ENCODE peak calls at places on chromosomes 11 and 22, in four cellular contexts. One of them, this sample, is unnamed.

GRCh38 chr11:118565062-118565461 is 669 bp downstream of the IFT46 start:
- DNase-seq in cardiac muscle cell: no peak
- DNase-seq in OCI-LY7: no peak
- DNase-seq in choroid plexus epithelial cell: no peak
- DNase-seq in this sample: no peak

GRCh38 chr11:60887531-60887930 is 18.9 kb downstream of the PRPF19 start:
- DNase-seq in cardiac muscle cell: peak
- DNase-seq in OCI-LY7: peak
- DNase-seq in choroid plexus epithelial cell: peak
- DNase-seq in this sample: no peak

GRCh38 chr11:35274909-35275807 is 136.2 kb downstream of the CD44 start:
- DNase-seq in cardiac muscle cell: no peak
- DNase-seq in OCI-LY7: no peak
- DNase-seq in choroid plexus epithelial cell: no peak
- DNase-seq in this sample: no peak

GRCh38 chr11:120663142-120663541 is 151.6 kb downstream of the GRIK4 start:
- DNase-seq in cardiac muscle cell: no peak
- DNase-seq in OCI-LY7: peak
- DNase-seq in choroid plexus epithelial cell: no peak
- DNase-seq in this sample: no peak

GRCh38 chr11:130037058-130037457 is 32.6 kb upstream of the APLP2 start:
- DNase-seq in cardiac muscle cell: no peak
- DNase-seq in OCI-LY7: no peak
- DNase-seq in choroid plexus epithelial cell: peak
- DNase-seq in this sample: no peak

GRCh38 chr11:133530501-133530835 is 1.8 kb downstream of the OPCML start:
- DNase-seq in cardiac muscle cell: no peak
- DNase-seq in OCI-LY7: no peak
- DNase-seq in choroid plexus epithelial cell: no peak
- DNase-seq in this sample: no peak

GRCh38 chr11:83864412-83865057 is 578.4 kb upstream of the CCDC90B start:
- DNase-seq in cardiac muscle cell: no peak
- DNase-seq in OCI-LY7: no peak
- DNase-seq in choroid plexus epithelial cell: no peak
- DNase-seq in this sample: no peak

GRCh38 chr22:49349841-49350381 is 477.8 kb downstream of the BRD1 start:
- DNase-seq in cardiac muscle cell: no peak
- DNase-seq in OCI-LY7: peak
- DNase-seq in choroid plexus epithelial cell: no peak
- DNase-seq in this sample: no peak

GRCh38 chr11:87368876-87369480 is 331.2 kb downstream of the TMEM135 start:
- DNase-seq in cardiac muscle cell: peak
- DNase-seq in OCI-LY7: no peak
- DNase-seq in choroid plexus epithelial cell: peak
- DNase-seq in this sample: no peak

GRCh38 chr22:19495562-19496323 is 16.0 kb downstream of the CDC45 start:
- DNase-seq in cardiac muscle cell: no peak
- DNase-seq in OCI-LY7: peak
- DNase-seq in choroid plexus epithelial cell: peak
- DNase-seq in this sample: no peak

GRCh38 chr11:106271126-106271525 is 193.7 kb downstream of the AASDHPPT start:
- DNase-seq in cardiac muscle cell: no peak
- DNase-seq in OCI-LY7: no peak
- DNase-seq in choroid plexus epithelial cell: no peak
- DNase-seq in this sample: no peak

GRCh38 chr11:67253872-67254624 is 12.2 kb upstream of the GRK2 start:
- DNase-seq in cardiac muscle cell: no peak
- DNase-seq in OCI-LY7: no peak
- DNase-seq in choroid plexus epithelial cell: no peak
- DNase-seq in this sample: no peak

GRCh38 chr11:118913411-118914125 is 12.2 kb downstream of the BCL9L start:
- DNase-seq in cardiac muscle cell: no peak
- DNase-seq in OCI-LY7: no peak
- DNase-seq in choroid plexus epithelial cell: no peak
- DNase-seq in this sample: peak

GRCh38 chr11:24634606-24635160 is 137.8 kb downstream of the LUZP2 start:
- DNase-seq in cardiac muscle cell: no peak
- DNase-seq in OCI-LY7: no peak
- DNase-seq in choroid plexus epithelial cell: no peak
- DNase-seq in this sample: no peak

GRCh38 chr22:17780741-17781318 is 6.6 kb upstream of the BID start:
- DNase-seq in cardiac muscle cell: no peak
- DNase-seq in OCI-LY7: no peak
- DNase-seq in choroid plexus epithelial cell: no peak
- DNase-seq in this sample: peak

GRCh38 chr11:87101956-87102355 is 64.2 kb downstream of the TMEM135 start:
- DNase-seq in cardiac muscle cell: no peak
- DNase-seq in OCI-LY7: no peak
- DNase-seq in choroid plexus epithelial cell: no peak
- DNase-seq in this sample: no peak

GRCh38 chr11:203945-204586 is 3.1 kb downstream of the BET1L start:
- DNase-seq in cardiac muscle cell: no peak
- DNase-seq in OCI-LY7: no peak
- DNase-seq in choroid plexus epithelial cell: no peak
- DNase-seq in this sample: no peak

GRCh38 chr11:130189492-130190210 is 30.1 kb downstream of the ST14 start:
- DNase-seq in cardiac muscle cell: no peak
- DNase-seq in OCI-LY7: no peak
- DNase-seq in choroid plexus epithelial cell: no peak
- DNase-seq in this sample: no peak

GRCh38 chr11:19345848-19346681 is 105.3 kb upstream of the E2F8 start:
- DNase-seq in cardiac muscle cell: peak
- DNase-seq in OCI-LY7: peak
- DNase-seq in choroid plexus epithelial cell: peak
- DNase-seq in this sample: peak

GRCh38 chr11:69449320-69450063 is 32.0 kb upstream of the LINC01488 start:
- DNase-seq in cardiac muscle cell: peak
- DNase-seq in OCI-LY7: no peak
- DNase-seq in choroid plexus epithelial cell: peak
- DNase-seq in this sample: no peak

GRCh38 chr11:48193876-48194275 is 22.7 kb upstream of the OR4B1 start:
- DNase-seq in cardiac muscle cell: no peak
- DNase-seq in OCI-LY7: no peak
- DNase-seq in choroid plexus epithelial cell: peak
- DNase-seq in this sample: no peak

GRCh38 chr11:100663996-100664395 is 23.1 kb upstream of the ARHGAP42 start:
- DNase-seq in cardiac muscle cell: no peak
- DNase-seq in OCI-LY7: no peak
- DNase-seq in choroid plexus epithelial cell: no peak
- DNase-seq in this sample: no peak

GRCh38 chr11:9825315-9825714 is 161.4 kb downstream of the SWAP70 start:
- DNase-seq in cardiac muscle cell: no peak
- DNase-seq in OCI-LY7: no peak
- DNase-seq in choroid plexus epithelial cell: peak
- DNase-seq in this sample: no peak

GRCh38 chr22:44438481-44439131 is 59.4 kb downstream of the RTL6 start:
- DNase-seq in cardiac muscle cell: no peak
- DNase-seq in OCI-LY7: no peak
- DNase-seq in choroid plexus epithelial cell: no peak
- DNase-seq in this sample: no peak

GRCh38 chr11:110752890-110753289 is 40.7 kb upstream of the ARHGAP20 start:
- DNase-seq in cardiac muscle cell: no peak
- DNase-seq in OCI-LY7: no peak
- DNase-seq in choroid plexus epithelial cell: no peak
- DNase-seq in this sample: no peak

GRCh38 chr22:24516301-24516737 is 21.2 kb downstream of the UPB1 start:
- DNase-seq in cardiac muscle cell: no peak
- DNase-seq in OCI-LY7: no peak
- DNase-seq in choroid plexus epithelial cell: peak
- DNase-seq in this sample: peak

GRCh38 chr11:11441516-11441915 is 88.5 kb upstream of the CSNK2A3 start:
- DNase-seq in cardiac muscle cell: no peak
- DNase-seq in OCI-LY7: no peak
- DNase-seq in choroid plexus epithelial cell: no peak
- DNase-seq in this sample: no peak

GRCh38 chr22:46193898-46194310 is 43.6 kb downstream of the PPARA start:
- DNase-seq in cardiac muscle cell: no peak
- DNase-seq in OCI-LY7: no peak
- DNase-seq in choroid plexus epithelial cell: no peak
- DNase-seq in this sample: no peak

GRCh38 chr11:108435066-108435465 is 32.3 kb downstream of the C11orf65 start:
- DNase-seq in cardiac muscle cell: no peak
- DNase-seq in OCI-LY7: no peak
- DNase-seq in choroid plexus epithelial cell: no peak
- DNase-seq in this sample: no peak

GRCh38 chr22:22462813-22463567 is 45.6 kb downstream of the ZNF280B start:
- DNase-seq in cardiac muscle cell: no peak
- DNase-seq in OCI-LY7: peak
- DNase-seq in choroid plexus epithelial cell: peak
- DNase-seq in this sample: no peak

GRCh38 chr11:47177229-47177845 is 658 bp upstream of the ARFGAP2 start:
- DNase-seq in cardiac muscle cell: peak
- DNase-seq in OCI-LY7: peak
- DNase-seq in choroid plexus epithelial cell: peak
- DNase-seq in this sample: no peak

GRCh38 chr22:48402591-48403031 is 1425.1 kb downstream of the BRD1 start:
- DNase-seq in cardiac muscle cell: no peak
- DNase-seq in OCI-LY7: no peak
- DNase-seq in choroid plexus epithelial cell: no peak
- DNase-seq in this sample: no peak

GRCh38 chr11:69842746-69843528 is 23.7 kb upstream of the FGF3 start:
- DNase-seq in cardiac muscle cell: no peak
- DNase-seq in OCI-LY7: no peak
- DNase-seq in choroid plexus epithelial cell: no peak
- DNase-seq in this sample: no peak

GRCh38 chr11:47359162-47359561 is 6.7 kb upstream of the MYBPC3 start:
- DNase-seq in cardiac muscle cell: no peak
- DNase-seq in OCI-LY7: no peak
- DNase-seq in choroid plexus epithelial cell: no peak
- DNase-seq in this sample: no peak

GRCh38 chr11:134889832-134890231 is 477.8 kb upstream of the B3GAT1 start:
- DNase-seq in cardiac muscle cell: no peak
- DNase-seq in OCI-LY7: no peak
- DNase-seq in choroid plexus epithelial cell: no peak
- DNase-seq in this sample: no peak
- H3K4me3 ChIP-seq in cardiac muscle cell: no peak
- H3K4me3 ChIP-seq in OCI-LY7: no peak
- H3K4me3 ChIP-seq in choroid plexus epithelial cell: no peak
- H3K4me3 ChIP-seq in this sample: no peak

GRCh38 chr11:12693075-12693473 is 18.9 kb downstream of the TEAD1 start:
- DNase-seq in cardiac muscle cell: no peak
- DNase-seq in OCI-LY7: no peak
- DNase-seq in choroid plexus epithelial cell: peak
- DNase-seq in this sample: no peak

GRCh38 chr11:12695221-12695794 is 21.1 kb downstream of the TEAD1 start:
- DNase-seq in cardiac muscle cell: no peak
- DNase-seq in OCI-LY7: no peak
- DNase-seq in choroid plexus epithelial cell: no peak
- DNase-seq in this sample: no peak

GRCh38 chr11:12692238-12693074 is 18.2 kb downstream of the TEAD1 start:
- DNase-seq in cardiac muscle cell: peak
- DNase-seq in OCI-LY7: no peak
- DNase-seq in choroid plexus epithelial cell: peak
- DNase-seq in this sample: no peak

GRCh38 chr11:12694182-12694531 is 19.9 kb downstream of the TEAD1 start:
- DNase-seq in cardiac muscle cell: no peak
- DNase-seq in OCI-LY7: peak
- DNase-seq in choroid plexus epithelial cell: peak
- DNase-seq in this sample: no peak

DNA sequence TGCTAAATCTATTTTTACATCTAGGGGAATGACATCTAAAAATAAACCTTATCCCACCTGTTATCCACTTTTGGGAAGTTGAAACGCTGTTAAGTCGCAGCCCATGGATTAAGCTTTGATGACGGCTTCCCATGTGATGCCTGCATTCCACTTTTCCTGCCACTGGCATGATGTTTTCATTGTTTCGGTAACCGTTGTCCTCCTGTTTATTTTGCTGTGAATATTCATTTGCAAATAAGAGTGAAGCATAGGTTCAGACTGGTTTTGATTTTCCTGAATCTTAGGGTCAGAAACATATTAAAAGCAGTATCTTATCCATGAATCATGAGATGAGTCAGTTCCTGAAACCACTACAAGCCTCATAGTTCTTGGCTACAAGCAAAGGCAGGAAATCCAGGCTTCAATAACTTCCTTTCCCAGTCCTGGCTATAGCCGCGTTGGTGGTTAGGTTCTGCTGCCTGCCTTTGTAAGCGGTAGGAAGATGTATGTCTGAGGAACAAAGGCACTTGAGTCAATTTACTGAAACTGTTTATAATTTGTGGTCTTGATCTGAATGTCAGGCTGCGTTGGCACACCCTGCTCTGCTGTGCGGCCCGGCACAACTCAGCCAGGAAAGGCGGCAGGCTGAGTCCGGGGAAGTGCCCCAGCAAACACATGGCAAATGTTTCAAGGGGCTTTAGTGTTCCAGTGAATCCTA is 19.4 kb downstream of the TEAD1 start:
- DNase-seq in cardiac muscle cell: no peak
- DNase-seq in OCI-LY7: peak
- DNase-seq in choroid plexus epithelial cell: peak
- DNase-seq in this sample: no peak
- TF ChIP-seq CTCF in cardiac muscle cell: no peak
- TF ChIP-seq CTCF in OCI-LY7: no peak
- TF ChIP-seq CTCF in choroid plexus epithelial cell: peak
- TF ChIP-seq CTCF in this sample: no peak

DNA sequence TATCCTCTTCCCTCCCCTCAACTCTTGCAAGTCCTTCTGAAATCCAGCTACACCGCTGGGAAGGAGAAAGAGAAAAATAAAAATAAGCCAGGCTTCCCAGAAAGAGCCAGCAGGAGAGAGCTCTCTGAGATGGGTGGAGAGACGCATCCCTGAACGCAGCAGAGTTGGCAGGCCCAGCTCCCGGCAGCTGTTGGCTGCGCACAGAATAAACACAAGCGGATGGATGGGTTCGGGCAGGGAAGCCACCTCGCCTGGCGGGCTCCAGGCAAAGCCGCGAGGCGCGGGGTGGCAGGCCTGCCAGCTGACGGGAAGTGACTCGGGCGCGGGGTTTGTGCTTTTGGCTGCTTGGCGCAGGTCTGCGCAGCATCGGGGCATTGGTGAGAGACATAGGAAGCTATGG is 537.7 kb downstream of the MIAT start:
- DNase-seq in cardiac muscle cell: no peak
- DNase-seq in OCI-LY7: no peak
- DNase-seq in choroid plexus epithelial cell: no peak
- DNase-seq in this sample: no peak
- H3K4me3 ChIP-seq in cardiac muscle cell: no peak
- H3K4me3 ChIP-seq in OCI-LY7: no peak
- H3K4me3 ChIP-seq in choroid plexus epithelial cell: no peak
- H3K4me3 ChIP-seq in this sample: no peak

DNA sequence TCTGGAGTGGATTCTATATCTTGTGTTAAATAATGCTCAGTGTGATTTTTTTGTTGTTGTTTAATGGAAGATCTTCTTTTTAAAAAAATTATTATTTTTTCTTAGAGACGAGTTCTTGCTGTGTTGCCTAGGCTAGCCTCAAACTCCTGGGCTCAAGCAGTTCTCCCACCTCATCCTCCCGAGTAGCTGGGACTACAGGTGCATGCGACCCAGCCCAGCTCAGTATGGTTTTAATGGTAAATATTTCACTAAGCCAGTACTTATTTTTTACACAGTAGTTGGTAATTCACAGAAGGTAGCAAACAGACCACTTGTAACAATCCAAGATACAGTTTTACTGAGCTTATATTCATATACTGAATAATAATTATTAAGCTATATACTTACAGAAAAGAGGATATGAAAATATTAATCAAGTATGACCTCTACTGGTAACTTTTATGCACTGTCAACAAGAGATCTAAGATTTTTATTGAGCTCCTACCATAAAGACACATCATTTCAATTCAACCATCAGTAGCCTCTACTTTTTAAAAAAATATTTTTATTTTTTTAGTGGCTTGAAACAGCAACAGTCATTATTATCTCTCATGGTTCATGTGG is 6.1 kb upstream of the CD59 start:
- DNase-seq in cardiac muscle cell: no peak
- DNase-seq in OCI-LY7: peak
- DNase-seq in choroid plexus epithelial cell: peak
- DNase-seq in this sample: no peak
- TF ChIP-seq CTCF in cardiac muscle cell: peak
- TF ChIP-seq CTCF in OCI-LY7: peak
- TF ChIP-seq CTCF in choroid plexus epithelial cell: peak
- TF ChIP-seq CTCF in this sample: no peak